ENCODE peak calls at places on chromosome 1, in five cellular contexts. Q, K, T, V and U are unnamed samples.

GRCh38 chr1:210394281-210394798 is 65.6 kb downstream of the HHAT start:
- DNase-seq in Q (no peak), K (no peak), T (no peak), V (peak), U (peak)

GRCh38 chr1:236235116-236235515 is 46.6 kb downstream of the ERO1B start:
- DNase-seq in Q (no peak), K (no peak), T (no peak), V (no peak), U (no peak)

GRCh38 chr1:221810406-221810805 is 68.5 kb upstream of the DUSP10 start:
- DNase-seq in Q (no peak), K (no peak), T (no peak), V (peak), U (peak)

GRCh38 chr1:220353229-220354012 is 81.2 kb upstream of the RAB3GAP2 start:
- DNase-seq in Q (peak), K (no peak), T (no peak), V (no peak), U (no peak)

GRCh38 chr1:84387480-84388163 is 10.7 kb upstream of the DNASE2B start:
- DNase-seq in Q (no peak), K (no peak), T (no peak), V (no peak), U (no peak)

GRCh38 chr1:15915991-15916390 is 59.9 kb downstream of the ZBTB17 start:
- DNase-seq in Q (no peak), K (no peak), T (no peak), V (peak), U (peak)

GRCh38 chr1:242440757-242441156 is 83.7 kb downstream of the PLD5 start:
- DNase-seq in Q (no peak), K (no peak), T (no peak), V (no peak), U (no peak)

GRCh38 chr1:202713110-202713509 is 2.9 kb upstream of the SYT2 start:
- DNase-seq in Q (peak), K (no peak), T (no peak), V (no peak), U (no peak)

GRCh38 chr1:153345187-153346066 is 3.2 kb downstream of the PGLYRP4 start:
- DNase-seq in Q (no peak), K (no peak), T (peak), V (no peak), U (no peak)

GRCh38 chr1:232422098-232422497 is 207.8 kb downstream of the SIPA1L2 start:
- DNase-seq in Q (no peak), K (no peak), T (no peak), V (no peak), U (peak)

GRCh38 chr1:3055051-3055450 is 14.0 kb upstream of the PRDM16 start:
- DNase-seq in Q (peak), K (no peak), T (no peak), V (no peak), U (no peak)

GRCh38 chr1:244435562-244436205 is 16.0 kb downstream of the ADSS2 start:
- DNase-seq in Q (no peak), K (no peak), T (no peak), V (peak), U (peak)

GRCh38 chr1:163876546-163876945 is 554.8 kb downstream of the NUF2 start:
- DNase-seq in Q (no peak), K (no peak), T (no peak), V (no peak), U (no peak)

GRCh38 chr1:52633291-52633754 is 355 bp downstream of the SHISAL2A start:
- DNase-seq in Q (peak), K (peak), T (peak), V (no peak), U (no peak)

GRCh38 chr1:56229183-56229582 is 350.2 kb downstream of the PLPP3 start:
- DNase-seq in Q (no peak), K (peak), T (no peak), V (peak), U (no peak)

GRCh38 chr1:197356723-197357533 is 88.9 kb downstream of the CRB1 start:
- DNase-seq in Q (peak), K (peak), T (no peak), V (peak), U (peak)

GRCh38 chr1:70034403-70034802 is 171.0 kb downstream of the LRRC40 start:
- DNase-seq in Q (peak), K (peak), T (no peak), V (peak), U (peak)

GRCh38 chr1:7692038-7692437 is 79.1 kb upstream of the VAMP3 start:
- DNase-seq in Q (no peak), K (no peak), T (no peak), V (no peak), U (no peak)

GRCh38 chr1:219308367-219308766 is 134.7 kb downstream of the LYPLAL1 start:
- DNase-seq in Q (no peak), K (no peak), T (no peak), V (no peak), U (no peak)

GRCh38 chr1:219298581-219299148 is 125.0 kb downstream of the LYPLAL1 start:
- DNase-seq in Q (no peak), K (no peak), T (no peak), V (peak), U (peak)

GRCh38 chr1:219299420-219299819 is 125.7 kb downstream of the LYPLAL1 start:
- DNase-seq in Q (no peak), K (no peak), T (no peak), V (no peak), U (no peak)

GRCh38 chr1:219304227-219305226 is 130.8 kb downstream of the LYPLAL1 start:
- DNase-seq in Q (no peak), K (no peak), T (no peak), V (no peak), U (peak)

GRCh38 chr1:219302697-219303096 is 129.0 kb downstream of the LYPLAL1 start:
- DNase-seq in Q (no peak), K (no peak), T (no peak), V (no peak), U (peak)
- H3K9ac ChIP-seq in Q (no peak), K (no peak), T (no peak), V (no peak), U (no peak)

GRCh38 chr1:228210684-228211083 is 2.8 kb downstream of the OBSCN start:
- DNase-seq in Q (no peak), K (no peak), T (no peak), V (no peak), U (no peak)
- H3K14ac ChIP-seq in Q (no peak), K (no peak), T (no peak), V (no peak), U (no peak)

GRCh38 chr1:85580046-85580411 is 532 bp upstream of the CCN1 start:
- DNase-seq in Q (no peak), K (no peak), T (peak), V (peak), U (peak)

GRCh38 chr1:85581802-85582686 is 1.5 kb downstream of the CCN1 start:
- DNase-seq in Q (peak), K (no peak), T (peak), V (peak), U (peak)

GRCh38 chr1:85579619-85580018 is 942 bp upstream of the CCN1 start:
- DNase-seq in Q (peak), K (peak), T (peak), V (peak), U (peak)

GRCh38 chr1:85582687-85583354 is 2.3 kb downstream of the CCN1 start:
- DNase-seq in Q (no peak), K (no peak), T (peak), V (peak), U (peak)

GRCh38 chr1:85581138-85581801 is 709 bp downstream of the CCN1 start:
- DNase-seq in Q (peak), K (peak), T (peak), V (peak), U (peak)
- H3K9ac ChIP-seq in Q (peak), K (peak), T (peak), V (peak), U (peak)

GRCh38 chr1:218584418-218585155 is 239.5 kb downstream of the TGFB2 start:
- DNase-seq in Q (no peak), K (no peak), T (no peak), V (peak), U (peak)
- H3K14ac ChIP-seq in Q (no peak), K (no peak), T (no peak), V (no peak), U (no peak)